ENCODE peak calls at places on chromosomes 3 and 15, in five cellular contexts. Y is pancreas, F is Calu3, O is brain microvascular endothelial cell, D is astrocyte of the spinal cord. A is an unnamed sample.

GRCh38 chr3:197532388-197532787 is 23.4 kb downstream of the BDH1 start:
- DNase-seq in O (no peak), F (no peak), Y (no peak), D (no peak), A (no peak)

GRCh38 chr15:95698230-95698629 is 632.3 kb upstream of the NR2F2 start:
- DNase-seq in F (no peak), D (no peak), Y (no peak), O (no peak), A (no peak)

GRCh38 chr15:90618330-90619136 is 88.8 kb downstream of the CRTC3 start:
- DNase-seq in O (no peak), F (no peak), Y (no peak), D (no peak), A (no peak)

GRCh38 chr3:5426094-5426883 is 238.8 kb downstream of the EDEM1 start:
- DNase-seq in D (peak; percentile 67), Y (peak; percentile 78), O (peak; percentile 40), F (peak; percentile 86), A (peak; percentile 0)

GRCh38 chr3:161273589-161274218 is 52.6 kb downstream of the NMD3 start:
- DNase-seq in O (peak; percentile 27), Y (no peak), D (peak; percentile 65), F (peak; percentile 47), A (no peak)

GRCh38 chr15:100783296-100783695 is 96.3 kb upstream of the ALDH1A3 start:
- DNase-seq in O (no peak), D (no peak), F (no peak), Y (no peak), A (no peak)

GRCh38 chr15:25182736-25183445 is 228.1 kb downstream of the SNRPN start:
- DNase-seq in D (no peak), O (no peak), Y (no peak), F (no peak), A (no peak)

GRCh38 chr3:104598848-104599501 is 767.7 kb upstream of the ALCAM start:
- DNase-seq in O (no peak), F (no peak), D (no peak), Y (no peak), A (no peak)

GRCh38 chr3:195150194-195151118 is 120.5 kb downstream of the XXYLT1 start:
- DNase-seq in D (peak; percentile 82), Y (peak; percentile 47), O (peak; percentile 96), F (peak; percentile 81), A (no peak)

GRCh38 chr15:77870195-77871065 is 207.1 kb downstream of the TBC1D2B start:
- DNase-seq in D (peak; percentile 52), F (peak; percentile 90), O (peak; percentile 57), Y (peak; percentile 77), A (peak; percentile 57)

GRCh38 chr3:12436514-12437222 is 47.6 kb upstream of the TSEN2 start:
- DNase-seq in Y (no peak), F (no peak), O (peak; percentile 12), D (peak; percentile 66), A (peak; percentile 43)

GRCh38 chr3:71056327-71056726 is 527.2 kb downstream of the FOXP1 start:
- DNase-seq in O (no peak), F (no peak), Y (no peak), D (peak; percentile 79), A (no peak)

GRCh38 chr3:138438896-138439295 is 4.5 kb downstream of the ESYT3 start:
- DNase-seq in O (no peak), F (no peak), Y (no peak), D (no peak), A (no peak)

GRCh38 chr3:113968986-113969385 is 21.2 kb downstream of the ZDHHC23 start:
- DNase-seq in D (no peak), F (no peak), O (no peak), Y (no peak), A (peak; percentile 8)

GRCh38 chr3:186413615-186414415 is 51.8 kb upstream of the DGKG start:
- DNase-seq in Y (peak; percentile 69), O (no peak), D (peak; percentile 33), F (peak; percentile 59), A (no peak)

DNA sequence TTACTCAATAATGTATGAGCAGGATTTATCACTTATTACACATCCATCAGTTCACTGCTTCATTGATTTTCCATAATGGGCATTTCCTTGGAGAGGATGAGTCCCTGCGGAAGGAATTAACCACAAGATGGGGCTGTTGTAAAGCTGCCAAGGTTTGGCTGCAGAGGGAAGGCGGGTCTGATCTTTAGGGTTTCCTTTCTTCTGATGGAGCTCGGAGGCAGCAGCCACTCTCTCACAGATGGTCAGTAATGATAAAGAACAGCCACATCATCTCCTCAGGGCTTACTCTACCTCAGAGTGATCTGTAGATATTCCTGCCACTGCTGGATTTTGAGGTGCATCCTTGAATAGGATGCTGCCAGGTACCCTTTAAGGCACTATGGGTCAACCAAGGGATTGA is 115.2 kb downstream of the USP13 start:
- DNase-seq in Y (peak; percentile 18), O (peak; percentile 57), F (peak; percentile 53), D (peak; percentile 71), A (peak; percentile 74)
- TF ChIP-seq CTCF in Y (no peak), O (peak; percentile 84), F (peak; percentile 48), D (peak; percentile 65), A (peak; percentile 85)

GRCh38 chr15:61621146-61621545 is 392.0 kb upstream of the RORA start:
- DNase-seq in O (no peak), F (peak; percentile 40), D (no peak), Y (peak; percentile 20), A (no peak)
- TF ChIP-seq CTCF in O (peak; percentile 60), F (peak; percentile 26), D (peak; percentile 45), Y (no peak), A (peak; percentile 15)

GRCh38 chr3:50371133-50371670 is 11.9 kb upstream of the TMEM115 start:
- DNase-seq in O (no peak), F (no peak), D (no peak), Y (no peak), A (no peak)

GRCh38 chr3:50373146-50373864 is 14.0 kb upstream of the TMEM115 start:
- DNase-seq in O (no peak), F (no peak), Y (no peak), D (no peak), A (no peak)

GRCh38 chr3:50369271-50369670 is 9.9 kb upstream of the TMEM115 start:
- DNase-seq in F (no peak), D (no peak), Y (no peak), O (no peak), A (no peak)

GRCh38 chr3:50372349-50372748 is 13.0 kb upstream of the TMEM115 start:
- DNase-seq in F (no peak), Y (no peak), D (no peak), O (no peak), A (no peak)

GRCh38 chr3:50370594-50370993 is 11.3 kb upstream of the TMEM115 start:
- DNase-seq in D (no peak), O (peak; percentile 38), F (peak; percentile 27), Y (no peak), A (no peak)
- TF ChIP-seq CTCF in D (peak; percentile 12), O (peak; percentile 49), F (no peak), Y (no peak), A (peak; percentile 14)

GRCh38 chr3:29850641-29851040 is 569.8 kb downstream of the RBMS3 start:
- DNase-seq in D (no peak), O (no peak), F (no peak), Y (no peak), A (no peak)
- TF ChIP-seq CTCF in D (no peak), O (peak; percentile 37), F (no peak), Y (no peak), A (peak; percentile 33)

GRCh38 chr3:141237701-141238521 is 6.3 kb downstream of the PXYLP1 start:
- DNase-seq in F (no peak), Y (peak; percentile 92), D (peak; percentile 26), O (no peak), A (no peak)

GRCh38 chr3:141236351-141236750 is 4.7 kb downstream of the PXYLP1 start:
- DNase-seq in Y (no peak), O (no peak), F (no peak), D (no peak), A (no peak)

GRCh38 chr3:141233457-141234161 is 2.0 kb downstream of the PXYLP1 start:
- DNase-seq in Y (no peak), D (no peak), O (no peak), F (no peak), A (no peak)

GRCh38 chr3:141234283-141234682 is 2.7 kb downstream of the PXYLP1 start:
- DNase-seq in O (no peak), D (no peak), Y (no peak), F (no peak), A (no peak)

GRCh38 chr3:141235661-141236171 is 4.1 kb downstream of the PXYLP1 start:
- DNase-seq in Y (peak; percentile 26), D (no peak), F (no peak), O (no peak), A (no peak)
- TF ChIP-seq CTCF in Y (no peak), D (no peak), F (no peak), O (peak; percentile 16), A (peak; percentile 39)

GRCh38 chr15:70262171-70262570 is 164.5 kb upstream of the TLE3 start:
- DNase-seq in D (no peak), F (no peak), Y (no peak), O (no peak), A (no peak)

GRCh38 chr15:70264738-70265465 is 167.2 kb upstream of the TLE3 start:
- DNase-seq in O (no peak), F (no peak), D (no peak), Y (no peak), A (no peak)

GRCh38 chr15:70262591-70263274 is 165.0 kb upstream of the TLE3 start:
- DNase-seq in O (no peak), D (no peak), Y (no peak), F (no peak), A (no peak)

GRCh38 chr15:70265466-70265978 is 167.8 kb upstream of the TLE3 start:
- DNase-seq in D (no peak), O (no peak), Y (no peak), F (no peak), A (no peak)

DNA sequence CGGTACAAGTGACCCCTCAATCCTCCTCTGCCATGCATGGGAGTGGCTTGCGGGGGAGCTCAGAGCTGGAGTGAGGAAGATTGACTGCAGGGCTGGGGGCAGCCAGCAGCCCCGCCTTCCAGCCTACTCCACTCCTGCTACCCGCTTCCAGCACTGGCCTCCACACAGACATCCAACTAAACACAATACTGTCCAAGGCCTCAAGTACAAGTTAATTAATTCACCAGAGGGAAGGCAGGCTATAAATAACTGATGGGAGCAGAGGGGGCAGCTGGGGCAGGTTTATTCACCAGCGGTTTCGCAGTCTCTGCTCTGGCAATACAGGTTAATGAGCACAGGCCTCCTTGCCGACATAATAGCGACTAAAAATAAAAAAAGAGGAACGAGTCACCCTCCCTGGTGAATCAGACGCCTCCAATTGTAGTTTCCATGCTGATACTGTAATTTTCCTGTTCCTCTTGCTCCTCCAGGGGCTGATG is 166.3 kb upstream of the TLE3 start:
- DNase-seq in Y (no peak), D (peak; percentile 36), F (no peak), O (no peak), A (no peak)
- TF ChIP-seq CTCF in Y (no peak), D (no peak), F (no peak), O (no peak), A (no peak)